ENCODE peak calls at places on chromosome 11, in four cellular contexts. One of them, this sample, is unnamed. For H3K27me3, the result is how much of the 10 kb centered on the place peaks cover.

GRCh38 chr11:77813256-77813655 is 7.3 kb downstream of the RSF1 start:
- DNase-seq in GM12878: no peak
- DNase-seq in upper lobe of left lung: no peak
- DNase-seq in K562: no peak
- DNase-seq in this sample: no peak

GRCh38 chr11:6817668-6818067 is 18.2 kb upstream of the OR6A2 start:
- DNase-seq in K562: no peak
- DNase-seq in upper lobe of left lung: no peak
- DNase-seq in GM12878: no peak
- DNase-seq in this sample: no peak

GRCh38 chr11:72589802-72590761 is 84.1 kb downstream of the PDE2A start:
- DNase-seq in upper lobe of left lung: peak
- DNase-seq in GM12878: no peak
- DNase-seq in K562: peak
- DNase-seq in this sample: no peak

GRCh38 chr11:128894685-128895084 is 3.5 kb downstream of the KCNJ5 start:
- DNase-seq in upper lobe of left lung: peak
- DNase-seq in K562: peak
- DNase-seq in GM12878: no peak
- DNase-seq in this sample: no peak

GRCh38 chr11:117861151-117862018 is 15.1 kb downstream of the FXYD6 start:
- DNase-seq in upper lobe of left lung: no peak
- DNase-seq in K562: peak
- DNase-seq in GM12878: no peak
- DNase-seq in this sample: no peak

GRCh38 chr11:6437993-6438392 is 2.8 kb downstream of the HPX start:
- DNase-seq in K562: no peak
- DNase-seq in upper lobe of left lung: no peak
- DNase-seq in GM12878: no peak
- DNase-seq in this sample: no peak

GRCh38 chr11:50070389-50070788 is 37.7 kb downstream of the OR4C45 start:
- DNase-seq in GM12878: no peak
- DNase-seq in upper lobe of left lung: no peak
- DNase-seq in K562: no peak
- DNase-seq in this sample: no peak

GRCh38 chr11:77421041-77421723 is 52.7 kb downstream of the PAK1 start:
- DNase-seq in K562: no peak
- DNase-seq in GM12878: no peak
- DNase-seq in upper lobe of left lung: no peak
- DNase-seq in this sample: no peak

GRCh38 chr11:78080084-78080817 is 589 bp upstream of the NDUFC2 start:
- DNase-seq in upper lobe of left lung: no peak
- DNase-seq in GM12878: no peak
- DNase-seq in K562: no peak
- DNase-seq in this sample: no peak

GRCh38 chr11:117671370-117671769 is 125.6 kb downstream of the DSCAML1 start:
- DNase-seq in GM12878: no peak
- DNase-seq in upper lobe of left lung: no peak
- DNase-seq in K562: no peak
- DNase-seq in this sample: no peak

GRCh38 chr11:131561486-131561885 is 191.1 kb downstream of the NTM start:
- DNase-seq in K562: no peak
- DNase-seq in upper lobe of left lung: no peak
- DNase-seq in GM12878: no peak
- DNase-seq in this sample: no peak

GRCh38 chr11:76013526-76013925 is 192.8 kb downstream of the WNT11 start:
- DNase-seq in upper lobe of left lung: no peak
- DNase-seq in K562: no peak
- DNase-seq in GM12878: no peak
- DNase-seq in this sample: no peak
- TF ChIP-seq POLR2AphosphoS5 in upper lobe of left lung: no peak
- TF ChIP-seq POLR2AphosphoS5 in K562: no peak
- TF ChIP-seq POLR2AphosphoS5 in GM12878: no peak
- TF ChIP-seq POLR2AphosphoS5 in this sample: no peak

GRCh38 chr11:9574556-9574805 is 1.0 kb downstream of the WEE1 start:
- DNase-seq in K562: no peak
- DNase-seq in GM12878: no peak
- DNase-seq in upper lobe of left lung: peak
- DNase-seq in this sample: no peak

GRCh38 chr11:9574806-9575530 is 1.5 kb downstream of the WEE1 start:
- DNase-seq in GM12878: no peak
- DNase-seq in K562: peak
- DNase-seq in upper lobe of left lung: peak
- DNase-seq in this sample: peak

GRCh38 chr11:9571766-9572120 is 1.7 kb upstream of the WEE1 start:
- DNase-seq in upper lobe of left lung: no peak
- DNase-seq in K562: no peak
- DNase-seq in GM12878: no peak
- DNase-seq in this sample: no peak

GRCh38 chr11:9573775-9574555 is 495 bp downstream of the WEE1 start:
- DNase-seq in K562: peak
- DNase-seq in upper lobe of left lung: peak
- DNase-seq in GM12878: no peak
- DNase-seq in this sample: peak

GRCh38 chr11:9573054-9573774 is at the start of gene WEE1:
- DNase-seq in K562: peak
- DNase-seq in upper lobe of left lung: peak
- DNase-seq in GM12878: peak
- DNase-seq in this sample: peak
- H3K27me3 ChIP-seq in K562: under half
- H3K27me3 ChIP-seq in upper lobe of left lung: under half
- H3K27me3 ChIP-seq in GM12878: under half
- H3K27me3 ChIP-seq in this sample: under half

GRCh38 chr11:75547617-75548054 is 14.4 kb upstream of the SERPINH1 start:
- DNase-seq in upper lobe of left lung: peak
- DNase-seq in K562: peak
- DNase-seq in GM12878: no peak
- DNase-seq in this sample: no peak
- TF ChIP-seq POLR2AphosphoS5 in upper lobe of left lung: no peak
- TF ChIP-seq POLR2AphosphoS5 in K562: no peak
- TF ChIP-seq POLR2AphosphoS5 in GM12878: no peak
- TF ChIP-seq POLR2AphosphoS5 in this sample: no peak

GRCh38 chr11:17572359-17572690 is 25.3 kb downstream of the OTOG start:
- DNase-seq in upper lobe of left lung: peak
- DNase-seq in K562: no peak
- DNase-seq in GM12878: no peak
- DNase-seq in this sample: no peak

GRCh38 chr11:17573526-17573925 is 26.5 kb downstream of the OTOG start:
- DNase-seq in K562: no peak
- DNase-seq in GM12878: no peak
- DNase-seq in upper lobe of left lung: no peak
- DNase-seq in this sample: no peak

GRCh38 chr11:17574141-17574798 is 27.2 kb downstream of the OTOG start:
- DNase-seq in K562: no peak
- DNase-seq in upper lobe of left lung: no peak
- DNase-seq in GM12878: no peak
- DNase-seq in this sample: no peak

GRCh38 chr11:17571431-17572358 is 24.6 kb downstream of the OTOG start:
- DNase-seq in upper lobe of left lung: peak
- DNase-seq in GM12878: no peak
- DNase-seq in K562: no peak
- DNase-seq in this sample: no peak

DNA sequence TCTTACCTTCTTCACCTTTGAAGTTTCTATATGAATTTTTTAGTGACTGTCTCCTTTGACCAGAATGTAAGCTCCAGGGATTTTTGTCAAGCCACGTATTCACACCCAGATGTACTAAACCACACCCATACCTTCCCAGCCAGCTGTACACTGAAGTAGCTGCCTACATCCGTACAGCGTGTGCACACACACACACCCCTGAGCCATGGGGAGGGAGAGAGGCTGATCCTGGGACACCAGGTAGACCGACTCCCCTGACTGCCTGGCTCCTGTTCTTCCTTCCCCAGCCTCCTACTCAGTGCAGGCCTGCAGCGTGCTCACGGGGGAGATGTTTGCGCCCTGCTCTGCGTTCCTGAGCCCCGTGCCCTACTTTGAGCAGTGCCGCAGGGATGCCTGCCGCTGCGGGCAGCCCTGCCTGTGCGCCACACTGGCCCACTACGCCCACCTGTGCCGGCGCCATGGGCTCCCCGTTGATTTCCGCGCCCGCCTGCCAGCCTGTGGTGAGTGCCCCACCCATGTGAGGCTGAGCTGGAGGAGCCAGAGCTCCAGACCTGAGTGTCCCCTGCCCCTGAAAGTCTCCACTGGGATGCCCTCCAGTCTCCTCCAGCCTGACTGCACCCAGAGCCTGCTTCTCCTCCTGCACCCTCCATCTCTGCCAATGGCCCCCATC is 25.9 kb downstream of the OTOG start:
- DNase-seq in K562: no peak
- DNase-seq in GM12878: no peak
- DNase-seq in upper lobe of left lung: peak
- DNase-seq in this sample: no peak
- H3K27me3 ChIP-seq in K562: under half
- H3K27me3 ChIP-seq in GM12878: under half
- H3K27me3 ChIP-seq in upper lobe of left lung: under half
- H3K27me3 ChIP-seq in this sample: under half

GRCh38 chr11:35485656-35486318 is 39.6 kb downstream of the PAMR1 start:
- DNase-seq in K562: peak
- DNase-seq in GM12878: peak
- DNase-seq in upper lobe of left lung: peak
- DNase-seq in this sample: peak
- TF ChIP-seq POLR2AphosphoS5 in K562: no peak
- TF ChIP-seq POLR2AphosphoS5 in GM12878: no peak
- TF ChIP-seq POLR2AphosphoS5 in upper lobe of left lung: no peak
- TF ChIP-seq POLR2AphosphoS5 in this sample: no peak

GRCh38 chr11:2932850-2933251 is 3.6 kb upstream of the PHLDA2 start:
- DNase-seq in upper lobe of left lung: no peak
- DNase-seq in GM12878: no peak
- DNase-seq in K562: no peak
- DNase-seq in this sample: peak

GRCh38 chr11:2931771-2932738 is 2.8 kb upstream of the PHLDA2 start:
- DNase-seq in GM12878: no peak
- DNase-seq in K562: no peak
- DNase-seq in upper lobe of left lung: no peak
- DNase-seq in this sample: no peak

GRCh38 chr11:2930705-2931415 is 1.6 kb upstream of the PHLDA2 start:
- DNase-seq in GM12878: peak
- DNase-seq in K562: peak
- DNase-seq in upper lobe of left lung: peak
- DNase-seq in this sample: peak

GRCh38 chr11:2929880-2930704 is 872 bp upstream of the PHLDA2 start:
- DNase-seq in upper lobe of left lung: peak
- DNase-seq in GM12878: peak
- DNase-seq in K562: peak
- DNase-seq in this sample: peak

DNA sequence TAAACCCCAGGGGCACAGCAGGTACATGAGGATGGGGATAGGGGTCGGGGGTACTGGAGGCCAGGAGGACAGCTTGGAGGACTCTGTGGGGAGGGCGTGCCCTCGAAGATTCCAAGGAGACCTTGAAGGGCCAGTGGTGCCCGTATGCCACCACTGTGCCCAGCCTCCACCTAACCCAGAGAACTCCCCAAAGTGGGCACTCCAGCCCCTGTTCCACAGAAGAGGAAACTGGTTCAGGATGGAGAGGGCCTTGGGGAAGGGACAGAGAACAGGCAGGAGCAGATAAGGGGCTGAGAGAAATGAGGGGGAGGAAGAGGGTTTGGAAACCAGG is 2.2 kb upstream of the PHLDA2 start:
- DNase-seq in upper lobe of left lung: no peak
- DNase-seq in GM12878: no peak
- DNase-seq in K562: no peak
- DNase-seq in this sample: no peak
- H3K27me3 ChIP-seq in upper lobe of left lung: under half
- H3K27me3 ChIP-seq in GM12878: under half
- H3K27me3 ChIP-seq in K562: under half
- H3K27me3 ChIP-seq in this sample: under half

GRCh38 chr11:114315749-114316368 is 19.7 kb downstream of the NNMT start:
- DNase-seq in upper lobe of left lung: peak
- DNase-seq in K562: peak
- DNase-seq in GM12878: no peak
- DNase-seq in this sample: no peak
- TF ChIP-seq POLR2AphosphoS5 in upper lobe of left lung: peak
- TF ChIP-seq POLR2AphosphoS5 in K562: no peak
- TF ChIP-seq POLR2AphosphoS5 in GM12878: no peak
- TF ChIP-seq POLR2AphosphoS5 in this sample: no peak